ENCODE peak calls at places on chromosomes 2 and 18, in seven cellular contexts. One of them, this sample, is unnamed.

GRCh38 chr18:46009158-46009866 is 42.2 kb upstream of the EPG5 start:
- DNase-seq in GM12878: no peak
- DNase-seq in H1: no peak
- DNase-seq in HepG2: no peak
- DNase-seq in HCT116: no peak
- DNase-seq in K562: no peak
- DNase-seq in SK-N-SH: no peak
- DNase-seq in this sample: no peak

GRCh38 chr18:44725300-44726096 is 44.8 kb downstream of the SETBP1 start:
- DNase-seq in SK-N-SH: no peak
- DNase-seq in K562: peak; percentile 71
- DNase-seq in HCT116: no peak
- DNase-seq in H1: no peak
- DNase-seq in GM12878: peak; percentile 71
- DNase-seq in HepG2: no peak
- DNase-seq in this sample: no peak

GRCh38 chr18:44837491-44838185 is 156.9 kb downstream of the SETBP1 start:
- DNase-seq in SK-N-SH: no peak
- DNase-seq in HepG2: no peak
- DNase-seq in HCT116: no peak
- DNase-seq in K562: no peak
- DNase-seq in H1: no peak
- DNase-seq in GM12878: no peak
- DNase-seq in this sample: no peak

GRCh38 chr18:42114310-42114943 is 159.4 kb downstream of the PIK3C3 start:
- DNase-seq in H1: peak; percentile 78
- DNase-seq in SK-N-SH: peak; percentile 52
- DNase-seq in HepG2: peak; percentile 71
- DNase-seq in HCT116: peak; percentile 38
- DNase-seq in GM12878: peak; percentile 42
- DNase-seq in K562: peak; percentile 65
- DNase-seq in this sample: peak; percentile 2

GRCh38 chr2:3277050-3277747 is 100.4 kb downstream of the EIPR1 start:
- DNase-seq in SK-N-SH: no peak
- DNase-seq in H1: no peak
- DNase-seq in HepG2: no peak
- DNase-seq in HCT116: no peak
- DNase-seq in GM12878: no peak
- DNase-seq in K562: no peak
- DNase-seq in this sample: no peak

GRCh38 chr18:10973579-10974260 is 175.6 kb downstream of the PIEZO2 start:
- DNase-seq in K562: no peak
- DNase-seq in GM12878: no peak
- DNase-seq in HepG2: no peak
- DNase-seq in SK-N-SH: no peak
- DNase-seq in H1: no peak
- DNase-seq in HCT116: no peak
- DNase-seq in this sample: no peak

GRCh38 chr2:239570216-239570925 is 169.6 kb upstream of the HDAC4 start:
- DNase-seq in GM12878: no peak
- DNase-seq in H1: no peak
- DNase-seq in HepG2: no peak
- DNase-seq in SK-N-SH: no peak
- DNase-seq in K562: no peak
- DNase-seq in HCT116: no peak
- DNase-seq in this sample: no peak

GRCh38 chr18:47997338-47997780 is 66.9 kb upstream of the SMAD2 start:
- DNase-seq in HepG2: no peak
- DNase-seq in HCT116: no peak
- DNase-seq in H1: peak; percentile 96
- DNase-seq in GM12878: no peak
- DNase-seq in K562: peak; percentile 43
- DNase-seq in SK-N-SH: no peak
- DNase-seq in this sample: peak; percentile 30

GRCh38 chr2:160269365-160269764 is 69.3 kb upstream of the ITGB6 start:
- DNase-seq in GM12878: no peak
- DNase-seq in HepG2: no peak
- DNase-seq in HCT116: no peak
- DNase-seq in SK-N-SH: no peak
- DNase-seq in H1: no peak
- DNase-seq in K562: no peak
- DNase-seq in this sample: no peak

GRCh38 chr2:140990416-140990815 is 1140.4 kb downstream of the LRP1B start:
- DNase-seq in H1: no peak
- DNase-seq in SK-N-SH: no peak
- DNase-seq in HCT116: no peak
- DNase-seq in K562: no peak
- DNase-seq in HepG2: no peak
- DNase-seq in GM12878: no peak
- DNase-seq in this sample: no peak

DNA sequence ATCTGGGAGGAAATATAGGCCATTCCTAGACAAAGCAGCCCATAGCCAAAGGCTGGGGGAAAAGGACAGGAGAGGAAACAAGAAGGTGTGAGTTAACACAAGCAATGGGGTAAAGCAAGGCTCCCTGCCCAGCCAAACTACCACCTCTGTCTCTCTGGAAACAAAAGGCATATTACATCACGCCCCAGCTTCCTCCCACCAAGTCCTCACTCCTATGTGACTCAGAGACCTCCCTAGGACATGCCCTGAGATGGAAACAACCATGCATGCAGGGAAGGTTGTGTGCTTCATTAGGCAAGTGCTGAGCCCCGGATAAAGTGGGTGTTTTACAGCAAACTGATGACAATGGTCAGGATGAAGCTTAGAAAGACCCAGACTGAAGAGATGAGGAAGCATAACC is 9.0 kb upstream of the ATRAID start:
- DNase-seq in SK-N-SH: no peak
- DNase-seq in H1: no peak
- DNase-seq in K562: no peak
- DNase-seq in HepG2: no peak
- DNase-seq in HCT116: no peak
- DNase-seq in GM12878: no peak
- DNase-seq in this sample: no peak
- TF ChIP-seq JUND in SK-N-SH: no peak
- TF ChIP-seq JUND in H1: no peak
- TF ChIP-seq JUND in K562: no peak
- TF ChIP-seq JUND in HepG2: no peak
- TF ChIP-seq JUND in HCT116: no peak
- TF ChIP-seq JUND in GM12878: no peak
- TF ChIP-seq JUND in this sample: no peak

GRCh38 chr18:3592864-3593263 is 142.9 kb downstream of the TGIF1 start:
- DNase-seq in GM12878: no peak
- DNase-seq in SK-N-SH: no peak
- DNase-seq in HepG2: no peak
- DNase-seq in HCT116: no peak
- DNase-seq in H1: no peak
- DNase-seq in K562: no peak
- DNase-seq in this sample: no peak

GRCh38 chr18:3595282-3596273 is 145.6 kb downstream of the TGIF1 start:
- DNase-seq in K562: peak; percentile 86
- DNase-seq in HepG2: peak; percentile 92
- DNase-seq in GM12878: peak; percentile 82
- DNase-seq in SK-N-SH: no peak
- DNase-seq in HCT116: no peak
- DNase-seq in H1: no peak
- DNase-seq in this sample: peak; percentile 64

GRCh38 chr18:3593904-3594759 is 144.2 kb downstream of the TGIF1 start:
- DNase-seq in HepG2: peak; percentile 96
- DNase-seq in SK-N-SH: peak; percentile 74
- DNase-seq in HCT116: peak; percentile 95
- DNase-seq in GM12878: peak; percentile 81
- DNase-seq in H1: peak; percentile 95
- DNase-seq in K562: peak; percentile 97
- DNase-seq in this sample: peak; percentile 88

GRCh38 chr18:3594760-3595241 is 144.8 kb downstream of the TGIF1 start:
- DNase-seq in HCT116: no peak
- DNase-seq in H1: no peak
- DNase-seq in SK-N-SH: no peak
- DNase-seq in GM12878: no peak
- DNase-seq in HepG2: peak; percentile 30
- DNase-seq in K562: peak; percentile 62
- DNase-seq in this sample: no peak

GRCh38 chr18:3593381-3593903 is 143.5 kb downstream of the TGIF1 start:
- DNase-seq in HepG2: no peak
- DNase-seq in GM12878: no peak
- DNase-seq in K562: peak; percentile 77
- DNase-seq in SK-N-SH: peak; percentile 68
- DNase-seq in H1: no peak
- DNase-seq in HCT116: no peak
- DNase-seq in this sample: no peak
- TF ChIP-seq JUND in HepG2: no peak
- TF ChIP-seq JUND in GM12878: no peak
- TF ChIP-seq JUND in K562: peak; percentile 51
- TF ChIP-seq JUND in SK-N-SH: no peak
- TF ChIP-seq JUND in H1: no peak
- TF ChIP-seq JUND in HCT116: no peak
- TF ChIP-seq JUND in this sample: no peak

DNA sequence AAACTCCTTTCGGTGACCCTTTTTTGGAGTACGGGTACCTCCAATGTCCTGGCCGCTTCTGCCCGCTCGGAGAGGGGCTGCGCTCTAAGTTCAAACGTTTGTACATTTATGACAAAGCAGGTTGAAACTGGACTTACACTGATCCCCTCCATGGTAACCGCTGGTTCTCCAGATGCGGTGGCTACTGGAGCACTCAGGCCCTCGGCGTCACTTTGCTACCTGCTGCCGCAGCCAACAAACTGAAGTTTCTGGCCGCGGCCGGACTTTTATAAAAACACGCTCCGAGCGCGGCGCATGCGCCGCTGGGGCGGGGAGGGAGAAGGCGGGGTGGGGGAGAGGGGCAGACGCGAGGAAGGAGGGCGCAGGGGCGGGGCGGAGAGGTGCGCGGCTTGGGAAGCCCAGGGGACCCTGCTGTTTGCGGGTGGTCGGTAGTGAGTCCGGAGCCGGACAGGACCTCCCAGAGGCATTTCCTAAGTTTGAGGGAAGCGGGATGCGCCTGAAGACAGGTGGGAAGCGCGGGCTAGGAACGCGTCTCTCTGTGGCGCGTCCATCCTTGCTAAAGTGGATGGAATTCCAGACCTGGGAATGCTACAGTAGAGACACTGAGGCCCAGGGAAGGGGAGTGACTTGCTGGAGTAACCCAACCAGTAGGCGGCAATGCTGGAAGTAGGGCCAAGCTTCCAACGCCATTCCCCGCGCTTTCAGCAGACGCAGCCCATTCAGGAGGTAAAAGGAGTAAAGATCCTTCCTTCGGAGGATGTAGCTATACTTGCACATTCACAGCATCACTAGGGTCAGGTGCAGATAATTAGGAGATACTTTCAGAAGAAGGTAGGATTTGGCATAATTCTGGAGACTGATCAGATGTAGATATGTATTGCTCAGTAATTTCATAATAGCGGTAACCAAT is at the start of gene CXCR4:
- DNase-seq in H1: peak; percentile 93
- DNase-seq in HCT116: peak; percentile 34
- DNase-seq in K562: peak; percentile 54
- DNase-seq in GM12878: no peak
- DNase-seq in HepG2: no peak
- DNase-seq in SK-N-SH: peak; percentile 97
- DNase-seq in this sample: peak; percentile 55
- TF ChIP-seq JUND in H1: no peak
- TF ChIP-seq JUND in HCT116: no peak
- TF ChIP-seq JUND in K562: no peak
- TF ChIP-seq JUND in GM12878: no peak
- TF ChIP-seq JUND in HepG2: no peak
- TF ChIP-seq JUND in SK-N-SH: no peak
- TF ChIP-seq JUND in this sample: no peak

GRCh38 chr2:25602333-25602723 is 71.0 kb downstream of the DTNB start:
- DNase-seq in H1: no peak
- DNase-seq in HCT116: no peak
- DNase-seq in GM12878: no peak
- DNase-seq in HepG2: no peak
- DNase-seq in SK-N-SH: no peak
- DNase-seq in K562: no peak
- DNase-seq in this sample: no peak

GRCh38 chr2:25608718-25609117 is 64.7 kb downstream of the DTNB start:
- DNase-seq in SK-N-SH: no peak
- DNase-seq in GM12878: no peak
- DNase-seq in K562: no peak
- DNase-seq in HepG2: peak; percentile 32
- DNase-seq in HCT116: no peak
- DNase-seq in H1: no peak
- DNase-seq in this sample: no peak

GRCh38 chr2:25606892-25607291 is 66.5 kb downstream of the DTNB start:
- DNase-seq in H1: no peak
- DNase-seq in K562: peak; percentile 50
- DNase-seq in SK-N-SH: peak; percentile 39
- DNase-seq in HCT116: no peak
- DNase-seq in HepG2: peak; percentile 46
- DNase-seq in GM12878: no peak
- DNase-seq in this sample: no peak
- TF ChIP-seq JUND in H1: no peak
- TF ChIP-seq JUND in K562: no peak
- TF ChIP-seq JUND in SK-N-SH: no peak
- TF ChIP-seq JUND in HCT116: no peak
- TF ChIP-seq JUND in HepG2: no peak
- TF ChIP-seq JUND in GM12878: no peak
- TF ChIP-seq JUND in this sample: no peak

DNA sequence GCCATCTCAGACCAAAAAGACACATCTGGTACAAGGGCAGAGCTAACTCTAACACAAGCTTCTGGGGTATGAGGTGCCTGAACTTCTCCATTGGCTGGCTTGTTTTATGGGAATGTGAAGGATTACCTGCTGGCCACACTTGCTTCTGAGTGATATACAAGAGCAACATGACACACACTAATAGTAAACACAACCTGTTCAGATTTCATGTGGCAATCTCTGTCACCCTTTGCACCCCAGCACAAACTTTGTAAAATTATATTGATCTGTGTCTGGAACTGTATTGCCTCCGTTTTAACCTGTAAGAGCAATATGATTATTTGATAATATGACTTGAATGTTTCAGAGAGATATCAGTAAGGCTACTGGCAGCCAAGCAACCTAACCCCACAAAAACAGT is 276.7 kb downstream of the CCDC85A start:
- DNase-seq in HCT116: no peak
- DNase-seq in HepG2: no peak
- DNase-seq in SK-N-SH: no peak
- DNase-seq in K562: no peak
- DNase-seq in H1: no peak
- DNase-seq in GM12878: no peak
- DNase-seq in this sample: no peak
- TF ChIP-seq JUND in HCT116: no peak
- TF ChIP-seq JUND in HepG2: no peak
- TF ChIP-seq JUND in SK-N-SH: no peak
- TF ChIP-seq JUND in K562: no peak
- TF ChIP-seq JUND in H1: no peak
- TF ChIP-seq JUND in GM12878: no peak
- TF ChIP-seq JUND in this sample: no peak

GRCh38 chr2:238114851-238115660 is 14.9 kb downstream of the ESPNL start:
- DNase-seq in K562: no peak
- DNase-seq in H1: no peak
- DNase-seq in SK-N-SH: no peak
- DNase-seq in HepG2: no peak
- DNase-seq in HCT116: no peak
- DNase-seq in GM12878: no peak
- DNase-seq in this sample: no peak
- TF ChIP-seq JUND in K562: no peak
- TF ChIP-seq JUND in H1: no peak
- TF ChIP-seq JUND in SK-N-SH: no peak
- TF ChIP-seq JUND in HepG2: no peak
- TF ChIP-seq JUND in HCT116: no peak
- TF ChIP-seq JUND in GM12878: no peak
- TF ChIP-seq JUND in this sample: no peak

This sample was measured in T47D.